ENCODE peak calls at places on chromosome 7, in eight cellular contexts. X, O, F, V, E, Q, W and A are unnamed samples.

GRCh38 chr7:27165655-27166474 is 528 bp upstream of the HOXA9 start:
- DNase-seq in X (peak; percentile 6), O (no peak), F (no peak), V (no peak), E (no peak), Q (no peak), W (no peak), A (no peak)

GRCh38 chr7:33661430-33662160 is 243.7 kb upstream of the BMPER start:
- DNase-seq in X (no peak), O (no peak), F (no peak), V (no peak), E (no peak), Q (no peak), W (no peak), A (no peak)

GRCh38 chr7:128108641-128109423 is 77.6 kb upstream of the LRRC4 start:
- DNase-seq in X (no peak), O (no peak), F (no peak), V (no peak), E (no peak), Q (peak; percentile 83), W (no peak), A (no peak)

GRCh38 chr7:141276031-141276430 is 202.2 kb downstream of the TMEM178B start:
- DNase-seq in X (no peak), O (no peak), F (no peak), V (peak; percentile 19), E (peak; percentile 18), Q (no peak), W (no peak), A (peak; percentile 13)

GRCh38 chr7:143236408-143236990 is 14.7 kb downstream of the TAS2R40 start:
- DNase-seq in X (no peak), O (no peak), F (no peak), V (no peak), E (no peak), Q (no peak), W (no peak), A (no peak)

GRCh38 chr7:135811513-135811912 is 62.9 kb upstream of the FAM180A start:
- DNase-seq in X (no peak), O (no peak), F (no peak), V (no peak), E (no peak), Q (no peak), W (peak; percentile 76), A (no peak)

GRCh38 chr7:152756126-152756525 is 3.4 kb upstream of the ACTR3B start:
- DNase-seq in X (no peak), O (no peak), F (no peak), V (no peak), E (no peak), Q (no peak), W (peak; percentile 17), A (no peak)

GRCh38 chr7:108497082-108497725 is 28.7 kb downstream of the PNPLA8 start:
- DNase-seq in X (no peak), O (peak; percentile 60), F (peak; percentile 16), V (peak; percentile 23), E (peak; percentile 1), Q (peak; percentile 61), W (peak; percentile 52), A (peak; percentile 66)

GRCh38 chr7:33191326-33191725 is 62.0 kb downstream of the BBS9 start:
- DNase-seq in X (no peak), O (no peak), F (no peak), V (no peak), E (no peak), Q (peak; percentile 48), W (no peak), A (peak; percentile 35)

GRCh38 chr7:135929692-135930091 is 47.5 kb downstream of the MTPN start:
- DNase-seq in X (no peak), O (no peak), F (no peak), V (no peak), E (no peak), Q (no peak), W (no peak), A (no peak)

GRCh38 chr7:81404669-81405068 is 365.2 kb downstream of the HGF start:
- DNase-seq in X (no peak), O (no peak), F (no peak), V (no peak), E (no peak), Q (no peak), W (no peak), A (no peak)

GRCh38 chr7:106757846-106758245 is 96.9 kb upstream of the CCDC71L start:
- DNase-seq in X (no peak), O (no peak), F (peak; percentile 59), V (peak; percentile 13), E (no peak), Q (no peak), W (peak; percentile 64), A (peak; percentile 44)

GRCh38 chr7:139159900-139160675 is 50.6 kb upstream of the ZC3HAV1 start:
- DNase-seq in X (no peak), O (no peak), F (no peak), V (no peak), E (no peak), Q (no peak), W (peak; percentile 2), A (no peak)

GRCh38 chr7:109354000-109354399 is 784.3 kb downstream of the DNAJB9 start:
- DNase-seq in X (no peak), O (no peak), F (no peak), V (no peak), E (no peak), Q (no peak), W (no peak), A (no peak)

GRCh38 chr7:21167942-21168341 is 259.9 kb upstream of the SP4 start:
- DNase-seq in X (no peak), O (no peak), F (no peak), V (no peak), E (no peak), Q (no peak), W (no peak), A (no peak)
- TF ChIP-seq CTCF in X (no peak), O (no peak), F (no peak), V (no peak), E (no peak), Q (no peak), W (no peak), A (no peak)

GRCh38 chr7:37216923-37217322 is 231.7 kb downstream of the ELMO1 start:
- DNase-seq in X (no peak), O (no peak), F (no peak), V (no peak), E (no peak), Q (no peak), W (no peak), A (no peak)

GRCh38 chr7:37216156-37216839 is 232.4 kb downstream of the ELMO1 start:
- DNase-seq in X (no peak), O (no peak), F (no peak), V (peak; percentile 39), E (no peak), Q (no peak), W (no peak), A (peak; percentile 53)

GRCh38 chr7:37212526-37212925 is 236.1 kb downstream of the ELMO1 start:
- DNase-seq in X (no peak), O (no peak), F (no peak), V (no peak), E (no peak), Q (no peak), W (no peak), A (no peak)

GRCh38 chr7:37218956-37219355 is 229.7 kb downstream of the ELMO1 start:
- DNase-seq in X (no peak), O (no peak), F (no peak), V (peak; percentile 41), E (no peak), Q (no peak), W (no peak), A (no peak)

DNA sequence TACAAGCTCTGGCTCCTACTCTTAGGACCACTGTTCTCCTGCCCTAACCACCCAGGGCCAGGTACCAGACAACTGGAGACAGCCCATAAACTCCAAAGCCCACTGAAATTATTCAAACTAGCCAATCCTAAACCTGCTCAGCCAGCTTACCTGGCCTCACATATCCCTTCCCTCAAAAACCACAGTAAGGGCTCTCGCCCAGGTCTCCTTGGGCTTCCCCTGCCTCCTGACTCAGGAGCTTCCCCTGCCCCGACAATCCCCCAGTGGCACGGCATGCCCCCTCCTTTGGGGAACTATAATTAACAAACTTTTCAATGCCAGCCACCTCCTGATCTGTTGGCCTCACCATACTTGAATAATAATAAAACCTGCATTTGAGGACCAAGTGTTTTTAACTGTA is 233.1 kb downstream of the ELMO1 start:
- DNase-seq in X (no peak), O (no peak), F (no peak), V (no peak), E (no peak), Q (no peak), W (no peak), A (no peak)
- TF ChIP-seq CTCF in X (no peak), O (no peak), F (no peak), V (no peak), E (no peak), Q (no peak), W (no peak), A (no peak)

GRCh38 chr7:101319401-101319800 is 2.2 kb downstream of the IFT22 start:
- DNase-seq in X (no peak), O (peak; percentile 10), F (no peak), V (no peak), E (no peak), Q (no peak), W (no peak), A (no peak)

DNA sequence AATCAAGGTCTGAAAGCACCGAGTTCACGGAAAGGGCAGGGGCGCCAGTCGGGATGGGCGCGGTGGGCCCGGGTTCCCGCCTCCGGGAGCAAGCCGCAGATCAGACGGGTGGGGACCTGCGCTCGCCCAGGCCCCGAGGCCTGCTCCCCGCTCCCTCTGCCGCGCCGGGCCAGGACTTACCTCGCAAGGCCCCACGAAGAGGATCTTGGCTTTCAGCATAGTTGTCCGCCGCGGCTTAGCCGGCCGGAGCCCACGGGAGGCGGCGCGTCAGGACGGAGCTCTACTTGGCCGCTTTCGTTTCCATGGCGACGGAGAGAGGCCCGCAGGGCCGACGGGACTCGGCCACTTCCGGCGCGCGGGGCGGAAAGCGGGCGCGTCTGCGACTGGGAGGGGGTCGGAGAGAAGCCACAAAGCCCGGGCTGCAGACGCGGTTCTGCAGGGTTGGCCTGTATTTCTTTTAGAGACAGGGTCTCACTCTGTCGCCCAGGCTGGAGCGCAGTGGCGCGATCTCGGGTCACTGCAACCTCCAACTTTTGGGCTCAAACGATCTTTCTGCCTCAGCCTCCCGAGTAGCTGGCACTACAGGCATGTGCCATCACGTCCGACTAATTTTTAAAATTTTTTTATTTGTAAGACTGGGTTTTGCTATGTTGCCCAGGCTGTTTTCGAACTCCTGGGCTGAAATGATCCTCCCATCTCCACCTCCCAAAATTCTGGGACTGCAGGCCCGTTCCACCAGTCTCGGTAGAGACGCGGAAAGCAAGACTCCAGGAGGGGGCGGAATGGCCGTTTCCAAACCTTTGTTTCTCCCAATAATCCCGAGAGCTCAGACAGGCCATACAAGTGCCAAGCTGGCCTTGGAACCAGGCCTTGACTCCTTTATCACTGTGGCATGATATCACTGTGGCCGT is at the start of gene IFT22:
- DNase-seq in X (peak; percentile 93), O (peak; percentile 83), F (peak; percentile 71), V (peak; percentile 94), E (peak; percentile 69), Q (peak; percentile 94), W (peak; percentile 85), A (peak; percentile 90)
- TF ChIP-seq CTCF in X (peak; percentile 84), O (peak; percentile 62), F (peak; percentile 63), V (peak; percentile 40), E (peak; percentile 59), Q (no peak), W (peak; percentile 36), A (peak; percentile 17)

DNA sequence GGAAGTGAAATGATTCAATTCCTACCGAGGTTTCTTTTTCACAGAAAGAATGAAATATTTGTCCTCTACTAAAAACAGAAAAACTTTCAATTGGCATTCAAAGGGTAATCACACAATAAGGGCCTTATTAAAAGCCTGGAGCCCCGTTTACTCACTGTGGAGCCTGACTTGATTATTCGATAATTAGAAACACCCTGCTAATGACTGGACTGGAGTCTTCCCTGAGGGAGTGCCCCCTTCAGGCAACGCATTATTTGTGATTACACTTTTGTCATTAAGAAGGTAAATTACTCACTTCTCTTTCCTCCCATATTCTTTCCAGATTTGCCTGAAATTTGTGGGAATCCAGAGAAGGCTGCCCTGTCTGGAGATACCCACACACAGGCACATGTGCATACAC is 444.2 kb upstream of the NPVF start:
- DNase-seq in X (no peak), O (no peak), F (no peak), V (no peak), E (no peak), Q (no peak), W (no peak), A (no peak)
- TF ChIP-seq CTCF in X (peak; percentile 64), O (no peak), F (no peak), V (no peak), E (no peak), Q (no peak), W (no peak), A (no peak)